ENCODE peak calls at places on chromosomes 3 and 15, in ten cellular contexts. G is psoas muscle, K is HCT116, N is bronchial epithelial cell, O is RWPE2, I is IMR-90, Y is fibroblast of pulmonary artery, X is ovary, W is dorsolateral prefrontal cortex, B is kidney. F is an unnamed sample.

GRCh38 chr15:70159397-70160009 is 61.8 kb upstream of the TLE3 start:
- DNase-seq in G (no peak), K (no peak), N (no peak), O (no peak), I (no peak), Y (no peak), X (no peak), W (no peak), B (no peak), F (no peak)

GRCh38 chr3:29436612-29437313 is 155.9 kb downstream of the RBMS3 start:
- DNase-seq in G (no peak), K (no peak), N (peak; percentile 44), O (no peak), I (peak; percentile 37), Y (no peak), X (no peak), W (no peak), B (no peak), F (no peak)

GRCh38 chr15:49718234-49718633 is 97.4 kb downstream of the DTWD1 start:
- DNase-seq in G (no peak), K (no peak), N (peak; percentile 4), O (no peak), I (peak; percentile 69), Y (peak; percentile 81), X (no peak), W (no peak), B (no peak), F (no peak)

GRCh38 chr3:95172549-95172948 is 1109.7 kb downstream of the NSUN3 start:
- DNase-seq in G (no peak), K (no peak), N (no peak), O (no peak), I (no peak), Y (no peak), X (no peak), W (no peak), B (no peak), F (no peak)

GRCh38 chr15:36953346-36953745 is 147.0 kb downstream of the MEIS2 start:
- DNase-seq in G (no peak), K (no peak), N (no peak), O (no peak), I (peak; percentile 56), Y (no peak), X (no peak), W (no peak), B (no peak), F (no peak)

GRCh38 chr3:143895805-143896204 is 47.5 kb upstream of the SLC9A9 start:
- DNase-seq in G (no peak), K (no peak), N (peak; percentile 25), O (no peak), I (peak; percentile 2), Y (peak; percentile 44), X (no peak), W (no peak), B (no peak), F (no peak)

GRCh38 chr3:150184426-150185071 is 213.9 kb upstream of the PFN2 start:
- DNase-seq in G (no peak), K (no peak), N (peak; percentile 65), O (no peak), I (peak; percentile 11), Y (peak; percentile 17), X (no peak), W (no peak), B (no peak), F (no peak)

GRCh38 chr3:36364260-36364659 is 16.0 kb upstream of the STAC start:
- DNase-seq in G (no peak), K (no peak), N (no peak), O (no peak), I (no peak), Y (no peak), X (no peak), W (no peak), B (no peak), F (no peak)

GRCh38 chr3:77042892-77043291 is 3.0 kb downstream of the ROBO2 start:
- DNase-seq in G (no peak), K (no peak), N (no peak), O (no peak), I (no peak), Y (no peak), X (no peak), W (no peak), B (no peak), F (no peak)

GRCh38 chr15:45401665-45402161 is 23.4 kb upstream of the GATM start:
- DNase-seq in G (no peak), K (no peak), N (no peak), O (no peak), I (no peak), Y (no peak), X (no peak), W (no peak), B (no peak), F (peak; percentile 21)

GRCh38 chr3:98986073-98986472 is 84.6 kb upstream of the DCBLD2 start:
- DNase-seq in G (no peak), K (peak; percentile 40), N (peak; percentile 95), O (no peak), I (peak; percentile 97), Y (peak; percentile 80), X (peak; percentile 24), W (no peak), B (no peak), F (no peak)

GRCh38 chr15:78058401-78058935 is 19.0 kb downstream of the TBC1D2B start:
- DNase-seq in G (no peak), K (no peak), N (no peak), O (no peak), I (no peak), Y (no peak), X (no peak), W (no peak), B (peak; percentile 23), F (no peak)

GRCh38 chr15:65804252-65804931 is 12.3 kb upstream of the DENND4A start:
- DNase-seq in G (no peak), K (no peak), N (no peak), O (no peak), I (peak; percentile 63), Y (peak; percentile 87), X (peak; percentile 36), W (no peak), B (no peak), F (no peak)

GRCh38 chr15:78047631-78048409 is 29.7 kb downstream of the TBC1D2B start:
- DNase-seq in G (no peak), K (no peak), N (no peak), O (no peak), I (peak; percentile 77), Y (peak; percentile 79), X (no peak), W (no peak), B (no peak), F (peak; percentile 50)

GRCh38 chr15:101615986-101616848 is 36.0 kb downstream of the TM2D3 start:
- DNase-seq in G (peak; percentile 73), K (peak; percentile 56), N (peak; percentile 76), O (no peak), I (peak; percentile 67), Y (peak; percentile 75), X (peak; percentile 81), W (no peak), B (peak; percentile 87), F (peak; percentile 76)
- TF ChIP-seq CTCF in G (no peak), K (no peak), N (no peak), O (no peak), I (no peak), Y (no peak), X (no peak), W (no peak), B (no peak), F (no peak)

DNA sequence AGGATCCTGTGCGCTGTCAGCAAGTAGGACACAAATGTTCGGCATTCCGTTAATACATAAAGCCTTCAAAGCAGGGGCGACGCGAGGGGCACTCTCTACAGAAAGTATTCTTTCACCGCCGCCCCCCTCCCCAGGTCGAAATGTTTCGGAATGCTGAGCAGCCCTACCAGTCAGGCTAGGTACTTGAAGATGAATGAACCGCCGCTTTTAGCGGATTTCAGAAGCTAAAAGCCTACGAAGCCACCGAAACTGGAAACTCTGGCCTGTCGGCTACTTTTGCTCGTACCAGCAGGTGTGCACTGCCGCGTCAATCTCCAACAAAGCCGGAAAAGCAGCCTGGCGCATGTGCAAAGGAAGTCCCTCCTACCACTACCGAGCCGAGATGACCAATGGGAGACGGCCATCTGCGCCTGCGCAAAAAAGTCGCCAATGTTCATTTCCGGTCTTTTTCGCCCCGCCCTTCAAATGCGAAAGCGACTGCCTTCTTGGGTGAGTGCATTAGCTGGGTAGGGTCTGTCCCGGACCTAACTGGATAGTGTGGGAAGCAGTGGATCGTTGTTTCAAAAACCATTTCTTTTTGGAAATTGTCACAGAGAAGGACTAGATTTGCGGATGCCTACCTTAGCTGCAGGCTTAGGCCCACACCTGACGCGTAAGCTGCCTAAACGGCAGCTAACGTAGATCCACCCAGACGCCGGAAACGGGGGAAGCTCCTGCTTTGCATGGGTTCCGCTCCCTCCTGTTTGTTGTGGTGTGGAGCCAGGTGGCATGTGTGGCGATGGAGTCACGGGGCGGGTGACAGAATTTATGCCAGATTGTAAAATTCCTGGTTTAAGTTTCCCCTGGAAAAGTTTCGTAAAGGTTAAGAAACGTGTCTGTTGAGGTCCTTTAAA is at the start of gene WDR5B:
- DNase-seq in G (peak; percentile 97), K (peak; percentile 94), N (peak; percentile 94), O (peak; percentile 94), I (peak; percentile 96), Y (peak; percentile 98), X (peak; percentile 98), W (peak; percentile 98), B (peak; percentile 99), F (peak; percentile 99)
- TF ChIP-seq CTCF in G (peak; percentile 12), K (peak; percentile 11), N (no peak), O (no peak), I (no peak), Y (no peak), X (peak; percentile 41), W (no peak), B (no peak), F (peak; percentile 19)

DNA sequence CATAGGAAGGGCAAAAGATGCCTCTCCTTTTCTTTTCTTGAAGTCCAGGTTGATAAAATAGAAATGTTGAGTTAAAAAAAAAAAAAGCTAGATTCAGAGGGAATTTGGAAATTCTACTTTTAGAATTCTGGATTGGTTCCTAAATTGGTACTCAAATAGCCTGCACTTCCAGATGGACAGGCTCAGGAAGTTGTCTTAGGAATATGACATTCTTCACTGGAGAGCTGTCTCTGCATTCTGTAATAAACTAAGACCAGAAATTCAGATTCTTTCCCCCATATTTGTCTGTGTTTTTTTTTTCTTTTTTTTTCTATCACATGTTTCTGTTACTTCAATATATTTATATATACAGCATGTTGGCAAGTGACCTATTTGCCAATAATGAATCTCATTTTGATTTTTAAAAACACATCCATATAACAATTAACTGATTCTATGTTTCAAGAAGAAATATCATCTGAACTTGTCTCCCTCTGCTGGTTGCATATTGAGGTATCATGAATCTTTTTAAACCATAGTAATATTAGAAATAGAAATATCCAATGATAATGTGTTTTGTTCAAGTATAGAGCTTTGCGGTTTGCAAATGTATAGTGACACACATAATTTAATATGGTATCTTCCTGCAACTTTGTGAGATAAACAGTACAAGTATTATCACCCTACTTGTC is 8.5 kb upstream of the LSAMP start:
- DNase-seq in G (no peak), K (no peak), N (peak; percentile 2), O (no peak), I (peak; percentile 30), Y (peak; percentile 34), X (no peak), W (no peak), B (no peak), F (no peak)
- TF ChIP-seq CTCF in G (peak; percentile 4), K (peak; percentile 5), N (no peak), O (peak; percentile 34), I (peak; percentile 46), Y (peak; percentile 29), X (no peak), W (peak; percentile 71), B (no peak), F (no peak)

DNA sequence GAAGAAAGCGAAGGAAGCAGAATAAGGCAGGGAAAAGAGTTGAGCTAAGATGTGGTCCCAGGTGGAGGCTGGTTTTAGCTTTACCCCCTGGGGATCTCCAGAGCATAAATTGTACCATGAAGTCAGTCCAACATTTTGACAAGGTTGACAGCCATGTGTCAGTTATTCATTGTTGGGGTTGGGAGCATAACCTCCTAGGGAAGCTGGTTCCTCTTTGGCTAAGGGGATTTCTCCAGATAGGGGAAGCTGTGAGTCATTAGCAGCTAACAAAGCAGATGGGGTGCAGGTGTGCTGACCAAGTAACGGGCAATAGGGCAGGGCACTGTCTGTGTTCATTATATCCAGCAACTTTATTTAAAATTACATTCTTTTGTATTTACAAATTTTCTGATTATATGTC is 123.7 kb upstream of the IGSF10 start:
- DNase-seq in G (no peak), K (no peak), N (peak; percentile 44), O (no peak), I (no peak), Y (no peak), X (no peak), W (no peak), B (no peak), F (no peak)
- TF ChIP-seq CTCF in G (no peak), K (no peak), N (no peak), O (no peak), I (no peak), Y (no peak), X (no peak), W (no peak), B (no peak), F (no peak)